ENCODE peak calls at places on chromosomes 7 and 10, in eight cellular contexts. One of them, this sample, is unnamed.

GRCh38 chr7:115494529-115495147 is 535.9 kb downstream of the TFEC start:
- DNase-seq in ovary: no peak
- DNase-seq in brain microvascular endothelial cell: no peak
- DNase-seq in psoas muscle: no peak
- DNase-seq in endothelial cell of umbilical vein: no peak
- DNase-seq in heart right ventricle: no peak
- DNase-seq in fibroblast of lung: no peak
- DNase-seq in dorsolateral prefrontal cortex: no peak
- DNase-seq in this sample: no peak

GRCh38 chr10:71137701-71138100 is 74.7 kb upstream of the UNC5B start:
- DNase-seq in psoas muscle: no peak
- DNase-seq in heart right ventricle: no peak
- DNase-seq in brain microvascular endothelial cell: no peak
- DNase-seq in endothelial cell of umbilical vein: no peak
- DNase-seq in fibroblast of lung: no peak
- DNase-seq in dorsolateral prefrontal cortex: no peak
- DNase-seq in ovary: no peak
- DNase-seq in this sample: no peak

GRCh38 chr7:22671177-22671879 is 55.7 kb upstream of the IL6 start:
- DNase-seq in heart right ventricle: no peak
- DNase-seq in psoas muscle: no peak
- DNase-seq in ovary: no peak
- DNase-seq in endothelial cell of umbilical vein: peak
- DNase-seq in brain microvascular endothelial cell: no peak
- DNase-seq in fibroblast of lung: peak
- DNase-seq in dorsolateral prefrontal cortex: no peak
- DNase-seq in this sample: no peak

GRCh38 chr7:65475734-65476319 is 102.2 kb downstream of the ZNF92 start:
- DNase-seq in endothelial cell of umbilical vein: peak
- DNase-seq in brain microvascular endothelial cell: no peak
- DNase-seq in ovary: no peak
- DNase-seq in fibroblast of lung: no peak
- DNase-seq in psoas muscle: no peak
- DNase-seq in dorsolateral prefrontal cortex: no peak
- DNase-seq in heart right ventricle: no peak
- DNase-seq in this sample: peak

GRCh38 chr10:96548589-96548988 is 34.9 kb upstream of the TLL2 start:
- DNase-seq in brain microvascular endothelial cell: no peak
- DNase-seq in endothelial cell of umbilical vein: no peak
- DNase-seq in heart right ventricle: no peak
- DNase-seq in dorsolateral prefrontal cortex: no peak
- DNase-seq in fibroblast of lung: no peak
- DNase-seq in psoas muscle: peak
- DNase-seq in ovary: peak
- DNase-seq in this sample: no peak

GRCh38 chr10:47054936-47055335 is 143.7 kb downstream of the PTPN20 start:
- DNase-seq in heart right ventricle: no peak
- DNase-seq in brain microvascular endothelial cell: no peak
- DNase-seq in fibroblast of lung: no peak
- DNase-seq in endothelial cell of umbilical vein: no peak
- DNase-seq in dorsolateral prefrontal cortex: no peak
- DNase-seq in ovary: no peak
- DNase-seq in psoas muscle: no peak
- DNase-seq in this sample: no peak

GRCh38 chr7:27156508-27156898 is at the start of gene HOXA7:
- DNase-seq in ovary: no peak
- DNase-seq in endothelial cell of umbilical vein: peak
- DNase-seq in psoas muscle: peak
- DNase-seq in fibroblast of lung: peak
- DNase-seq in brain microvascular endothelial cell: no peak
- DNase-seq in dorsolateral prefrontal cortex: no peak
- DNase-seq in heart right ventricle: no peak
- DNase-seq in this sample: no peak

GRCh38 chr7:134836447-134836846 is 57.0 kb downstream of the CALD1 start:
- DNase-seq in brain microvascular endothelial cell: peak
- DNase-seq in ovary: no peak
- DNase-seq in heart right ventricle: peak
- DNase-seq in dorsolateral prefrontal cortex: no peak
- DNase-seq in psoas muscle: no peak
- DNase-seq in fibroblast of lung: no peak
- DNase-seq in endothelial cell of umbilical vein: no peak
- DNase-seq in this sample: no peak

GRCh38 chr7:11319491-11320274 is 346.0 kb downstream of the PHF14 start:
- DNase-seq in heart right ventricle: no peak
- DNase-seq in ovary: no peak
- DNase-seq in fibroblast of lung: no peak
- DNase-seq in psoas muscle: no peak
- DNase-seq in brain microvascular endothelial cell: peak
- DNase-seq in dorsolateral prefrontal cortex: no peak
- DNase-seq in endothelial cell of umbilical vein: no peak
- DNase-seq in this sample: peak

GRCh38 chr7:16422917-16423316 is 1.6 kb upstream of the CRPPA start:
- DNase-seq in brain microvascular endothelial cell: no peak
- DNase-seq in endothelial cell of umbilical vein: no peak
- DNase-seq in heart right ventricle: no peak
- DNase-seq in psoas muscle: no peak
- DNase-seq in dorsolateral prefrontal cortex: no peak
- DNase-seq in ovary: no peak
- DNase-seq in fibroblast of lung: no peak
- DNase-seq in this sample: no peak

GRCh38 chr10:129334326-129334725 is 132.7 kb upstream of the MGMT start:
- DNase-seq in dorsolateral prefrontal cortex: no peak
- DNase-seq in brain microvascular endothelial cell: no peak
- DNase-seq in ovary: no peak
- DNase-seq in psoas muscle: no peak
- DNase-seq in heart right ventricle: no peak
- DNase-seq in endothelial cell of umbilical vein: peak
- DNase-seq in fibroblast of lung: no peak
- DNase-seq in this sample: no peak

GRCh38 chr7:43105521-43106120 is 6.8 kb upstream of the HECW1 start:
- DNase-seq in heart right ventricle: no peak
- DNase-seq in psoas muscle: no peak
- DNase-seq in dorsolateral prefrontal cortex: no peak
- DNase-seq in endothelial cell of umbilical vein: no peak
- DNase-seq in ovary: no peak
- DNase-seq in fibroblast of lung: no peak
- DNase-seq in brain microvascular endothelial cell: peak
- DNase-seq in this sample: no peak

GRCh38 chr7:25559581-25560367 is 331.5 kb upstream of the NPVF start:
- DNase-seq in heart right ventricle: no peak
- DNase-seq in psoas muscle: no peak
- DNase-seq in ovary: no peak
- DNase-seq in endothelial cell of umbilical vein: no peak
- DNase-seq in brain microvascular endothelial cell: no peak
- DNase-seq in dorsolateral prefrontal cortex: no peak
- DNase-seq in fibroblast of lung: no peak
- DNase-seq in this sample: no peak

GRCh38 chr7:503575-504111 is 16.0 kb downstream of the PDGFA start:
- DNase-seq in heart right ventricle: peak
- DNase-seq in endothelial cell of umbilical vein: no peak
- DNase-seq in psoas muscle: peak
- DNase-seq in brain microvascular endothelial cell: no peak
- DNase-seq in ovary: no peak
- DNase-seq in dorsolateral prefrontal cortex: no peak
- DNase-seq in fibroblast of lung: no peak
- DNase-seq in this sample: peak

GRCh38 chr10:84196083-84196482 is 1.7 kb downstream of the CDHR1 start:
- DNase-seq in psoas muscle: no peak
- DNase-seq in ovary: no peak
- DNase-seq in heart right ventricle: no peak
- DNase-seq in endothelial cell of umbilical vein: no peak
- DNase-seq in brain microvascular endothelial cell: no peak
- DNase-seq in fibroblast of lung: no peak
- DNase-seq in dorsolateral prefrontal cortex: no peak
- DNase-seq in this sample: no peak

GRCh38 chr10:13779748-13780147 is 193.0 kb downstream of the PRPF18 start:
- DNase-seq in heart right ventricle: no peak
- DNase-seq in fibroblast of lung: no peak
- DNase-seq in dorsolateral prefrontal cortex: no peak
- DNase-seq in ovary: no peak
- DNase-seq in psoas muscle: no peak
- DNase-seq in brain microvascular endothelial cell: no peak
- DNase-seq in endothelial cell of umbilical vein: no peak
- DNase-seq in this sample: no peak

GRCh38 chr7:90625562-90625961 is 29.4 kb downstream of the CDK14 start:
- DNase-seq in heart right ventricle: peak
- DNase-seq in brain microvascular endothelial cell: peak
- DNase-seq in ovary: peak
- DNase-seq in psoas muscle: no peak
- DNase-seq in dorsolateral prefrontal cortex: no peak
- DNase-seq in fibroblast of lung: peak
- DNase-seq in endothelial cell of umbilical vein: peak
- DNase-seq in this sample: no peak

GRCh38 chr10:127872871-127873600 is 19.7 kb downstream of the CLRN3 start:
- DNase-seq in brain microvascular endothelial cell: peak
- DNase-seq in ovary: no peak
- DNase-seq in endothelial cell of umbilical vein: peak
- DNase-seq in dorsolateral prefrontal cortex: no peak
- DNase-seq in heart right ventricle: no peak
- DNase-seq in psoas muscle: no peak
- DNase-seq in fibroblast of lung: peak
- DNase-seq in this sample: peak

GRCh38 chr7:140251824-140252555 is 75.2 kb upstream of the KDM7A start:
- DNase-seq in ovary: no peak
- DNase-seq in endothelial cell of umbilical vein: no peak
- DNase-seq in psoas muscle: no peak
- DNase-seq in dorsolateral prefrontal cortex: no peak
- DNase-seq in brain microvascular endothelial cell: no peak
- DNase-seq in heart right ventricle: no peak
- DNase-seq in fibroblast of lung: no peak
- DNase-seq in this sample: no peak
- H3K27ac ChIP-seq in ovary: no peak
- H3K27ac ChIP-seq in endothelial cell of umbilical vein: no peak
- H3K27ac ChIP-seq in psoas muscle: no peak
- H3K27ac ChIP-seq in dorsolateral prefrontal cortex: no peak
- H3K27ac ChIP-seq in brain microvascular endothelial cell: no peak
- H3K27ac ChIP-seq in heart right ventricle: peak
- H3K27ac ChIP-seq in fibroblast of lung: no peak
- H3K27ac ChIP-seq in this sample: no peak

DNA sequence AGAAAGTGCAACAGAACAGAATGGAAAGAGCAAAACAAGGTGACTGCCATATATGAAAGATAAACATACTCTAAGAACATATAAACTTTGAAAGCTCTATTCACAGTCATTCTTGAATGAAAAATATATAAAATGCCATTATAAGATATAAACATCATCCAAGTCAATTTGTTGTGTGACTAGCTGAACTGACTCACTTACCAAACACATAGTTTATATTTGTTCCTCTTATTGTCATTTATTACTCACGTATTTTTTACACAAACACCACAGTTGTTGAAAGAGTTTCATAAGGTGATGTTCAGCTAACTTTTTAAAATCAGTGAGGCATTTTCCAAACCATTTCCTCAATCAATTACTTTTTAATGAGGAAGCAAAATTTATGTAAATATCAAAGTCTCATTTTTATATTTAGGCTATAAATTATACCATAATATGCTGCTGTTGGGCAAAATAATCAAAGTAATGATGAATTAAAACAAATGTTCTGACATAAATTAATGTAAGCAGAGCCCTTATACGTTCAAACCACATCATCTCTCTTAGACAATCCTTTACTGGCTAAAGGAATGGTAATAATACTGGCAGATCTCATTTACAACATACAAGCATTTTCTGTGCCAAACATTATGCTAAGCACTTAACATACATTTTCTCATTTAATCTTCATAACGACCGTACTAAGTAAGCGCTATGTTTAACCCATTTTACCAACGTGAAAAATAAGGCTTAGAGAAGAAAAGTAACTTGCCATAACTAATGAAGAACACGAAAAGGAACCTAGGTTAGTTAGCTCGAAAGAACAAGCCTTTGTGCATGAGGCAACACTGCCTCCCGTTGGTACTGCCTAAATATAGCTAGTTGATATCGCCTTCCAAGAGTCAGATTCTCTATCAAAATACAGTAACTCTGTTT is 7.3 kb downstream of the LRRN3 start:
- DNase-seq in fibroblast of lung: peak
- DNase-seq in ovary: peak
- DNase-seq in brain microvascular endothelial cell: peak
- DNase-seq in dorsolateral prefrontal cortex: no peak
- DNase-seq in endothelial cell of umbilical vein: peak
- DNase-seq in psoas muscle: peak
- DNase-seq in heart right ventricle: peak
- DNase-seq in this sample: peak
- H3K4me3 ChIP-seq in fibroblast of lung: no peak
- H3K4me3 ChIP-seq in ovary: no peak
- H3K4me3 ChIP-seq in brain microvascular endothelial cell: no peak
- H3K4me3 ChIP-seq in dorsolateral prefrontal cortex: no peak
- H3K4me3 ChIP-seq in endothelial cell of umbilical vein: no peak
- H3K4me3 ChIP-seq in psoas muscle: no peak
- H3K4me3 ChIP-seq in heart right ventricle: no peak
- H3K4me3 ChIP-seq in this sample: no peak

GRCh38 chr10:72483452-72483851 is 128.7 kb upstream of the DNAJB12 start:
- DNase-seq in psoas muscle: no peak
- DNase-seq in endothelial cell of umbilical vein: no peak
- DNase-seq in brain microvascular endothelial cell: no peak
- DNase-seq in heart right ventricle: no peak
- DNase-seq in ovary: no peak
- DNase-seq in fibroblast of lung: no peak
- DNase-seq in dorsolateral prefrontal cortex: no peak
- DNase-seq in this sample: no peak
- H3K27ac ChIP-seq in psoas muscle: no peak
- H3K27ac ChIP-seq in endothelial cell of umbilical vein: no peak
- H3K27ac ChIP-seq in brain microvascular endothelial cell: no peak
- H3K27ac ChIP-seq in heart right ventricle: no peak
- H3K27ac ChIP-seq in ovary: no peak
- H3K27ac ChIP-seq in fibroblast of lung: no peak
- H3K27ac ChIP-seq in dorsolateral prefrontal cortex: no peak
- H3K27ac ChIP-seq in this sample: no peak

DNA sequence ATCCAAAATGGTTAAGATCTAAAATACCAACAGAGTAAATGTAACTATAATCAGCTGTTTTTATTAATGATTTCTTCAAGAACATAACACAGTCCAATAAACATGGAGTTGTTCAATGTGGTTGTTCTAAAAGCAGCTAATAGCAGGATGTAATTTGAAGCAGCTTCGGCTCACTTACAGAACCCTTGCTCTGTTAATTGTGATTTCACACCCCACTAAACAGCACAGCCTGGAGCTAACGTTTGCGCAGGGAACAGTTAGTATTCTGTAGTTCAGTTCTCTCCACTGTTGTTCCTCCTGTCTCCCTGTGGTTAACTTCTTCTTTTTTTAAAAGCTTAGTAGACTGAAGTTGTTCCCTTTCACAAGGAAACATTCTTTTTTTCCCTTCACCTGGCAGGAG is 104.0 kb downstream of the GRM3 start:
- DNase-seq in endothelial cell of umbilical vein: no peak
- DNase-seq in psoas muscle: no peak
- DNase-seq in heart right ventricle: no peak
- DNase-seq in brain microvascular endothelial cell: no peak
- DNase-seq in fibroblast of lung: no peak
- DNase-seq in dorsolateral prefrontal cortex: no peak
- DNase-seq in ovary: no peak
- DNase-seq in this sample: no peak
- H3K4me3 ChIP-seq in endothelial cell of umbilical vein: no peak
- H3K4me3 ChIP-seq in psoas muscle: no peak
- H3K4me3 ChIP-seq in heart right ventricle: no peak
- H3K4me3 ChIP-seq in brain microvascular endothelial cell: no peak
- H3K4me3 ChIP-seq in fibroblast of lung: no peak
- H3K4me3 ChIP-seq in dorsolateral prefrontal cortex: no peak
- H3K4me3 ChIP-seq in ovary: no peak
- H3K4me3 ChIP-seq in this sample: no peak

This sample was measured in small intestine.